ENCODE peak calls at places on chromosome X, in four cellular contexts. One of them, this sample, is unnamed.

GRCh38 chrX:132710756-132711155 is 221.9 kb upstream of the MBNL3 start:
- DNase-seq in K562: no peak
- DNase-seq in A549: no peak
- DNase-seq in HepG2: no peak
- DNase-seq in this sample: no peak

GRCh38 chrX:71911023-71911730 is 532 bp downstream of the NHSL2 start:
- DNase-seq in A549: peak; percentile 42
- DNase-seq in HepG2: no peak
- DNase-seq in K562: no peak
- DNase-seq in this sample: no peak

GRCh38 chrX:45748443-45748842 is 547.8 kb upstream of the DIPK2B start:
- DNase-seq in A549: no peak
- DNase-seq in HepG2: no peak
- DNase-seq in K562: no peak
- DNase-seq in this sample: no peak

GRCh38 chrX:134377537-134377936 is 82.4 kb upstream of the HPRT1 start:
- DNase-seq in K562: no peak
- DNase-seq in HepG2: peak; percentile 48
- DNase-seq in A549: no peak
- DNase-seq in this sample: no peak

GRCh38 chrX:154401045-154401799 is 3.0 kb downstream of the RPL10 start:
- DNase-seq in HepG2: peak; percentile 70
- DNase-seq in K562: no peak
- DNase-seq in A549: no peak
- DNase-seq in this sample: no peak

GRCh38 chrX:56429581-56429980 is 133.8 kb upstream of the UBQLN2 start:
- DNase-seq in K562: no peak
- DNase-seq in HepG2: no peak
- DNase-seq in A549: no peak
- DNase-seq in this sample: no peak

GRCh38 chrX:51614353-51614752 is 4.4 kb downstream of the CENPVL3 start:
- DNase-seq in A549: peak; percentile 14
- DNase-seq in HepG2: peak; percentile 2
- DNase-seq in K562: peak; percentile 26
- DNase-seq in this sample: no peak

GRCh38 chrX:46770006-46770816 is 11.3 kb upstream of the SLC9A7 start:
- DNase-seq in A549: no peak
- DNase-seq in HepG2: no peak
- DNase-seq in K562: no peak
- DNase-seq in this sample: no peak

GRCh38 chrX:74578137-74578536 is 36.3 kb downstream of the RLIM start:
- DNase-seq in HepG2: no peak
- DNase-seq in K562: no peak
- DNase-seq in A549: no peak
- DNase-seq in this sample: no peak

GRCh38 chrX:147958316-147958715 is 22.8 kb upstream of the FMR1NB start:
- DNase-seq in A549: no peak
- DNase-seq in HepG2: no peak
- DNase-seq in K562: no peak
- DNase-seq in this sample: no peak

GRCh38 chrX:138082881-138083280 is 517.0 kb downstream of the ZIC3 start:
- DNase-seq in HepG2: no peak
- DNase-seq in K562: no peak
- DNase-seq in A549: no peak
- DNase-seq in this sample: no peak
- TF ChIP-seq RNF2 in HepG2: no peak
- TF ChIP-seq RNF2 in K562: no peak
- TF ChIP-seq RNF2 in A549: no peak
- TF ChIP-seq RNF2 in this sample: no peak

GRCh38 chrX:118219866-118220265 is 103.3 kb upstream of the KLHL13 start:
- DNase-seq in K562: no peak
- DNase-seq in A549: no peak
- DNase-seq in HepG2: no peak
- DNase-seq in this sample: no peak

GRCh38 chrX:118221257-118221656 is 104.6 kb upstream of the KLHL13 start:
- DNase-seq in HepG2: no peak
- DNase-seq in K562: no peak
- DNase-seq in A549: no peak
- DNase-seq in this sample: no peak

GRCh38 chrX:118218940-118219339 is 102.3 kb upstream of the KLHL13 start:
- DNase-seq in K562: no peak
- DNase-seq in A549: no peak
- DNase-seq in HepG2: no peak
- DNase-seq in this sample: no peak

GRCh38 chrX:118220509-118220908 is 103.9 kb upstream of the KLHL13 start:
- DNase-seq in HepG2: no peak
- DNase-seq in K562: no peak
- DNase-seq in A549: no peak
- DNase-seq in this sample: no peak

GRCh38 chrX:118221733-118222132 is 105.1 kb upstream of the KLHL13 start:
- DNase-seq in HepG2: no peak
- DNase-seq in K562: no peak
- DNase-seq in A549: no peak
- DNase-seq in this sample: no peak
- TF ChIP-seq RNF2 in HepG2: no peak
- TF ChIP-seq RNF2 in K562: no peak
- TF ChIP-seq RNF2 in A549: no peak
- TF ChIP-seq RNF2 in this sample: no peak

GRCh38 chrX:139106111-139106510 is 394.6 kb upstream of the FGF13 start:
- DNase-seq in A549: no peak
- DNase-seq in HepG2: no peak
- DNase-seq in K562: no peak
- DNase-seq in this sample: no peak
- TF ChIP-seq RNF2 in A549: no peak
- TF ChIP-seq RNF2 in HepG2: no peak
- TF ChIP-seq RNF2 in K562: no peak
- TF ChIP-seq RNF2 in this sample: no peak

GRCh38 chrX:103730746-103731508 is 20.2 kb downstream of the TMEM31 start:
- DNase-seq in HepG2: no peak
- DNase-seq in K562: no peak
- DNase-seq in A549: no peak
- DNase-seq in this sample: no peak
- TF ChIP-seq RNF2 in HepG2: no peak
- TF ChIP-seq RNF2 in K562: no peak
- TF ChIP-seq RNF2 in A549: no peak
- TF ChIP-seq RNF2 in this sample: no peak

This sample was measured in H1.